ENCODE peak calls at places on chromosome 7, in nine cellular contexts. U, S, P, X, I, C, A, D and Q are unnamed samples. For H3K27me3 and H3K79me2, the result is how much of the 10 kb centered on the place peaks cover.

GRCh38 chr7:152663101-152663740 is 12.7 kb downstream of the XRCC2 start:
- DNase-seq in X (no peak), D (no peak), C (no peak), S (no peak), I (no peak), U (no peak), P (no peak), A (no peak), Q (no peak)

GRCh38 chr7:130917669-130918128 is 183.7 kb upstream of the KLF14 start:
- DNase-seq in S (peak), A (no peak), P (no peak), I (no peak), U (peak), C (no peak), X (no peak), D (peak), Q (no peak)

GRCh38 chr7:108818742-108819141 is 249.1 kb downstream of the DNAJB9 start:
- DNase-seq in A (no peak), C (no peak), S (no peak), U (no peak), I (no peak), D (no peak), P (peak), X (no peak), Q (no peak)

GRCh38 chr7:131521651-131522163 is 34.7 kb downstream of the PODXL start:
- DNase-seq in D (peak), S (peak), I (peak), U (no peak), C (no peak), A (peak), P (no peak), X (no peak), Q (no peak)

GRCh38 chr7:98922392-98923107 is 44.2 kb downstream of the TRRAP start:
- DNase-seq in P (no peak), A (no peak), U (peak), D (no peak), C (no peak), X (peak), I (no peak), S (peak), Q (no peak)

GRCh38 chr7:2473496-2474180 is 2.6 kb downstream of the GRIFIN start:
- DNase-seq in X (no peak), P (no peak), S (no peak), A (no peak), C (no peak), I (no peak), U (no peak), D (no peak), Q (no peak)

GRCh38 chr7:85733163-85733915 is 546.5 kb upstream of the SEMA3D start:
- DNase-seq in D (peak), I (no peak), U (no peak), S (peak), C (no peak), X (no peak), A (no peak), P (no peak), Q (no peak)

GRCh38 chr7:88217675-88218427 is 2.0 kb downstream of the SRI start:
- DNase-seq in X (peak), S (no peak), I (no peak), U (no peak), A (no peak), C (no peak), D (no peak), P (no peak), Q (peak)

DNA sequence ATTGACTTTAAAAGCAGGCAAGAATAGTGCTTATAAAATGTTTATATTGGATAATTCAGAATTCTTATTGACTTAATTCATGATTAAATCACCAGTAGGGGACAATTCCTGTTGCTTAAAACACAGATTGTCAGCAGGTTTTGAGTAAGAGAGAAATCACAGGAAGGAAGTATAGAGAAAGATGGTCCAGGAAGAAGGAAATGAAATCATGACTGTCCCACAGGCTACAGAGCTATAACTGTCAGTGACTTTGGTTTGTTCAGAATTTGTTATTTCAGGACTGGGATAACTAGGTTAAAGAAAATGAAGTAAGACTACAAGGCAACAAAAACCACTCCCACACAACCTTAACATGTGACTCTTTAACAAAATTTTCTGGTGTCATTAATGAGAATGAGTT is 6.8 kb downstream of the GNGT1 start:
- DNase-seq in I (no peak), D (peak), A (no peak), P (no peak), U (no peak), S (no peak), X (no peak), C (no peak), Q (no peak)
- H2AFZ ChIP-seq in I (no peak), D (no peak), A (no peak), P (peak), U (no peak), S (no peak), X (no peak), C (no peak), Q (no peak)

GRCh38 chr7:26390016-26390415 is 98.4 kb downstream of the SNX10 start:
- DNase-seq in A (peak), D (no peak), C (no peak), S (no peak), P (no peak), I (no peak), U (no peak), X (no peak), Q (no peak)

GRCh38 chr7:26393855-26394254 is 102.2 kb downstream of the SNX10 start:
- DNase-seq in U (no peak), S (no peak), P (no peak), C (no peak), D (peak), A (no peak), X (no peak), I (no peak), Q (no peak)

GRCh38 chr7:26385240-26385639 is 93.6 kb downstream of the SNX10 start:
- DNase-seq in S (no peak), D (no peak), I (no peak), U (no peak), C (no peak), A (no peak), X (no peak), P (no peak), Q (no peak)

DNA sequence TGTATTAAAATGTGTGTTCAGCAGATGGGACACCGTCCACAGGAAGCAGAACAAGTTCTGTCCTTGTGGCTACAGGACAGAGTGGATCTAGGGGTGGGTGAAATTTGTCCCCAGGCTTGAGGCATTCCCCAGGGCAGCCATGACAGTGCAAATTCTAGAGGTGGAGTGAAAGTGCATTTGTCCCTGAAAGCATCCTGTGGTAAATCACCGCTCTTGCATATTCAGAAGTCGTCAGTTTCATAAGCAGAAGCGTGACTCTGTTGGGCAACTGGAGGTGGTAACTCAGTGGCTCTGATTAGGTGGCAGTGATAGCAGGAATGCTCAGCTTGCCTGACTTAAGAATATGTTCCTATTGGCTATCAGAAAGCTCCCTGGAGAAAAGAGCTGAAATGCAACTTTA is 96.6 kb downstream of the SNX10 start:
- DNase-seq in D (no peak), I (no peak), A (no peak), S (no peak), U (no peak), P (no peak), C (no peak), X (no peak), Q (no peak)
- H3K27me3 ChIP-seq in D (under half), I (under half), A (under half), S (half or more), U (under half), P (under half), C (under half), X (under half), Q (under half)

GRCh38 chr7:43677864-43678263 is 51.5 kb downstream of the COA1 start:
- DNase-seq in P (no peak), I (no peak), A (no peak), U (no peak), C (no peak), D (no peak), S (no peak), X (no peak), Q (no peak)

GRCh38 chr7:43679210-43680068 is 49.9 kb downstream of the COA1 start:
- DNase-seq in U (no peak), S (no peak), C (no peak), D (no peak), I (no peak), A (no peak), X (no peak), P (no peak), Q (no peak)

GRCh38 chr7:43678315-43678714 is 51.0 kb downstream of the COA1 start:
- DNase-seq in U (no peak), P (no peak), C (no peak), D (no peak), A (no peak), S (no peak), X (no peak), I (no peak), Q (no peak)

GRCh38 chr7:43674559-43675436 is 54.5 kb downstream of the COA1 start:
- DNase-seq in P (no peak), S (peak), X (peak), I (no peak), A (no peak), D (peak), U (peak), C (peak), Q (no peak)

DNA sequence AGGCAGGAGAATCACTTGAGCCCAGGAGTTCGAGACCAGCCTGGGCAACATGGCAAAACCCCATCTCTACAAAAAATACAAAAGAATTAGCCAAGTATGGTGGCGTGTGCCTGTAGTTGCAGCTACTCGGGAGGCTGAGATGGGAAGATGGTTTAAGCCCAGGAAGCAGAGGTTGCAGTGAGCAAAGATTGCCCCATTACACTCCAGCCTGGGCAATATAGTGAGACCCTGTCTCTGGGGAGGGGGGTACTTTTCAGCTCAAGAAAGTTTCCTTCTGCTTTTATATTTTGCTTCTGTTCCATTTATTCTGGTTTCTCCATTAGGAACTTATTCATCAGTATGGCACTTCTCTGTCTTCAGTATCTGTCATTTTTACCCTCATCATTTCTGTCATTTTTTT is 48.6 kb downstream of the COA1 start:
- DNase-seq in U (no peak), D (no peak), I (no peak), C (no peak), S (no peak), P (no peak), X (no peak), A (no peak), Q (no peak)
- H3K79me2 ChIP-seq in U (under half), D (half or more), I (under half), C (half or more), S (half or more), P (half or more), X (half or more), A (half or more), Q (half or more)

GRCh38 chr7:101177644-101178043 is 2.4 kb downstream of the NAT16 start:
- DNase-seq in A (no peak), X (no peak), I (no peak), P (peak), S (no peak), C (no peak), D (no peak), U (peak), Q (no peak)

GRCh38 chr7:101174322-101174854 is 5.7 kb downstream of the NAT16 start:
- DNase-seq in U (no peak), X (peak), P (peak), D (no peak), S (no peak), A (peak), I (peak), C (no peak), Q (no peak)

GRCh38 chr7:101175664-101176063 is 4.4 kb downstream of the NAT16 start:
- DNase-seq in D (no peak), C (no peak), I (no peak), S (no peak), U (no peak), X (no peak), A (no peak), P (no peak), Q (no peak)

GRCh38 chr7:101179780-101180755 is at the start of gene NAT16:
- DNase-seq in D (no peak), A (peak), P (peak), S (no peak), I (no peak), X (no peak), U (no peak), C (no peak), Q (no peak)

DNA sequence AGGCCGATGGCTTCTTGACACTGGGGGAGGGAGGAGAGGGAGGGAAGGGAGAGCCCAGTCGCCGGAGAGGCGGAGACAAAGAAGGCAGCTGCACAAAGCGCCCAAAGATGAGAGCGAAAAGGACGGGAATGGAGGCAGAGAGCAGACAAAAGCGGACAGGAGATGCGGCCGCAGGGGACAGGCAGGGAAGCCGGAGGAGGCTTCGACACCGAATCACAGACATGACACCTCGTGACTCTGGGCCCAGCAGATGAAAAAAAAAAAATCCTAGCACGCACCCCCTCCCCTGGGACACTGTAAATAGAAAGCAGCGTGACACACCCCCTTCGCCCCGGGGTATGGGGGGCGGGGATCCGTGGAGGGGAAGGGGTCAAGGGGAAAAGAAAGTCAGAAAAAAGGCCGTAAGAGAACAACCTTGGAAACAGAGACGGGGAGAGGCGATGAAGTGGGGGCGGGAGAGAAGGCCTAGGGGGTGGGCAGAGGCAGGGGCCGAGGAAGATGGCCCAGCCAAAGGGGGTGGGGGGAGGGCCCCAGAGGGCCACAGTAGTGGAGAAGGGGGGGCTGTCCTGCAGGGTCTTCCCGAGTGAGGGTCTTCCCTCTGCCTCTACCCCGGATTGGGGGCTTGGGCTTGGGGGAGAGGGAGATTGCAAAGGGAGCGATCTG is 845 bp downstream of the NAT16 start:
- DNase-seq in U (no peak), I (no peak), C (no peak), P (peak), A (peak), S (no peak), X (no peak), D (no peak), Q (no peak)
- H2AFZ ChIP-seq in U (no peak), I (no peak), C (no peak), P (peak), A (peak), S (no peak), X (no peak), D (peak), Q (no peak)

GRCh38 chr7:156091515-156092080 is 279.3 kb upstream of the SHH start:
- DNase-seq in X (no peak), C (no peak), S (no peak), P (no peak), A (no peak), U (no peak), D (no peak), I (no peak), Q (peak)
- H3K27me3 ChIP-seq in X (half or more), C (under half), S (under half), P (half or more), A (under half), U (under half), D (under half), I (under half), Q (under half)

DNA sequence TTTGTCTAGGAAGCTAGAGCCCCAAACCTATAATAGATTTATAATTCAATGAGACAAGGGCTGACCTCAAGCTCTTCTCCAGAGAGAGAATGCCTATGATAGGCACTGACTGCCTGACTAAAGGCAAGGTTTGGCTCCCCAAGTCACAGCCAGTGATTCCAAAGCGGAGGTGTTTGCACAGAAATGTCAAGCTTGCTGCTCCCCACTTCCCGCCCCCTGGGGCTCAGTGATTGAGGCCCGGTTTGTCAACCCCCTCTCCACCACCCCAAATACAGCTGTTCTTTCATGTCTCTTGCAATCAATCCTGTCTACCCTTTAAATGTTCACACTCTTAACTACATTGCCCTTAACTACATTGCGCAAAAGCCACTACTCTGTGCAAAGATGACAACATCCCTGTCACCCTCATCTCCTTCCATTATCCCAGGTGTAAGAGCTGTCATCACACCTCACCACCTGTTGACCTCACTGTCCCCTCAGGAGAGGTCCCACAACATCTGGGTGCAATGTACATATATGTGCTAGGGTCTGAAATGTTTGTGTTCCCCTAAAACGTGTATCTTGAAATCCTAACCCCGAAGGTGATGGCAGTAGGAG is 58.0 kb downstream of the NUDCD3 start:
- DNase-seq in U (no peak), S (no peak), I (no peak), C (no peak), X (no peak), A (no peak), D (no peak), P (no peak), Q (no peak)
- H3K79me2 ChIP-seq in U (under half), S (half or more), I (under half), C (half or more), X (under half), A (under half), D (under half), P (half or more), Q (under half)